ENCODE peak calls at places on chromosome 3, in eight cellular contexts. F is heart right ventricle, Y is astrocyte of the cerebellum, J is breast epithelium, K is AG04449, A is fibroblast of lung, T is GM12865, H is cardiac fibroblast. L is an unnamed sample.

GRCh38 chr3:78974181-78974770 is 793.5 kb downstream of the ROBO1 start:
- DNase-seq in Y (no peak), K (no peak), H (peak), J (no peak), F (no peak), A (peak), T (no peak), L (peak)

GRCh38 chr3:84077479-84077878 is 881.3 kb upstream of the CADM2 start:
- DNase-seq in Y (no peak), K (no peak), A (no peak), T (no peak), F (no peak), H (no peak), J (no peak), L (no peak)

GRCh38 chr3:161422171-161422693 is 50.9 kb upstream of the SPTSSB start:
- DNase-seq in T (no peak), J (no peak), K (no peak), Y (no peak), H (no peak), F (no peak), A (no peak), L (no peak)

GRCh38 chr3:111803123-111803593 is 55.9 kb upstream of the PHLDB2 start:
- DNase-seq in T (no peak), J (peak), A (peak), F (peak), K (peak), H (peak), Y (peak), L (peak)

GRCh38 chr3:141858312-141858711 is 18.1 kb upstream of the ATP1B3 start:
- DNase-seq in J (no peak), K (no peak), Y (no peak), F (no peak), H (no peak), A (no peak), T (no peak), L (no peak)

GRCh38 chr3:8283180-8283579 is 218.4 kb upstream of the LMCD1 start:
- DNase-seq in A (no peak), K (no peak), J (no peak), H (no peak), T (no peak), Y (no peak), F (no peak), L (no peak)

GRCh38 chr3:110504901-110505300 is 566.7 kb upstream of the NECTIN3 start:
- DNase-seq in F (no peak), T (no peak), Y (no peak), A (no peak), K (no peak), J (no peak), H (no peak), L (peak)

GRCh38 chr3:176159796-176160195 is 1037.5 kb downstream of the TBL1XR1 start:
- DNase-seq in Y (no peak), F (no peak), T (no peak), J (no peak), K (peak), H (no peak), A (peak), L (no peak)

GRCh38 chr3:111667621-111668239 is 72.6 kb upstream of the ZBED2 start:
- DNase-seq in Y (no peak), K (no peak), H (peak), A (peak), T (peak), J (no peak), F (no peak), L (peak)

GRCh38 chr3:64741344-64741743 is 53.5 kb upstream of the ADAMTS9 start:
- DNase-seq in F (no peak), K (no peak), J (peak), A (peak), H (peak), Y (no peak), T (no peak), L (peak)

GRCh38 chr3:9870978-9871377 is 9.1 kb downstream of the CIDEC start:
- DNase-seq in T (no peak), Y (no peak), J (no peak), F (no peak), K (peak), H (peak), A (peak), L (peak)

GRCh38 chr3:44355634-44356033 is 17.1 kb downstream of the TCAIM start:
- DNase-seq in F (no peak), Y (peak), H (peak), J (no peak), A (peak), K (peak), T (no peak), L (peak)

GRCh38 chr3:8343058-8343457 is 158.6 kb upstream of the LMCD1 start:
- DNase-seq in F (no peak), T (no peak), K (no peak), Y (no peak), A (no peak), H (no peak), J (no peak), L (no peak)

GRCh38 chr3:197468866-197469382 is 86.8 kb downstream of the BDH1 start:
- DNase-seq in Y (no peak), F (no peak), J (no peak), H (peak), A (peak), T (no peak), K (no peak), L (peak)

GRCh38 chr3:129650256-129650872 is 43.9 kb upstream of the PLXND1 start:
- DNase-seq in H (peak), J (peak), T (peak), A (peak), F (no peak), K (peak), Y (peak), L (peak)

GRCh38 chr3:141402476-141403171 is 34.3 kb downstream of the ZBTB38 start:
- DNase-seq in F (peak), A (peak), H (peak), J (peak), Y (no peak), K (no peak), T (peak), L (peak)

GRCh38 chr3:10504161-10505049 is 981 bp downstream of the ATP2B2 start:
- DNase-seq in F (no peak), A (no peak), T (no peak), H (no peak), J (no peak), Y (no peak), K (no peak), L (no peak)

GRCh38 chr3:195312714-195313113 is 41.8 kb upstream of the XXYLT1 start:
- DNase-seq in K (no peak), F (no peak), H (no peak), Y (no peak), J (no peak), T (no peak), A (no peak), L (no peak)

GRCh38 chr3:48997714-48998637 is 7.9 kb downstream of the P4HTM start:
- DNase-seq in F (no peak), T (no peak), A (no peak), J (no peak), H (no peak), K (no peak), Y (no peak), L (no peak)

GRCh38 chr3:183381179-183381578 is 47.2 kb downstream of the MCF2L2 start:
- DNase-seq in T (no peak), K (no peak), F (no peak), J (no peak), Y (no peak), H (peak), A (peak), L (peak)

GRCh38 chr3:127754411-127755304 is 67.7 kb downstream of the MGLL start:
- DNase-seq in F (no peak), Y (no peak), J (no peak), H (no peak), K (no peak), T (peak), A (no peak), L (no peak)

GRCh38 chr3:132783152-132783551 is 60.9 kb upstream of the NPHP3 start:
- DNase-seq in K (no peak), H (peak), A (peak), T (no peak), F (no peak), J (no peak), Y (peak), L (peak)

GRCh38 chr3:177050466-177051237 is 146.6 kb downstream of the TBL1XR1 start:
- DNase-seq in F (no peak), K (no peak), J (no peak), A (peak), T (peak), H (peak), Y (peak), L (peak)

GRCh38 chr3:4988815-4989648 is 9.8 kb downstream of the BHLHE40 start:
- DNase-seq in J (peak), Y (no peak), T (no peak), F (no peak), H (peak), A (peak), K (no peak), L (peak)

GRCh38 chr3:172746476-172746875 is 4.0 kb upstream of the ECT2 start:
- DNase-seq in J (no peak), F (no peak), K (no peak), H (peak), Y (no peak), T (no peak), A (peak), L (peak)

DNA sequence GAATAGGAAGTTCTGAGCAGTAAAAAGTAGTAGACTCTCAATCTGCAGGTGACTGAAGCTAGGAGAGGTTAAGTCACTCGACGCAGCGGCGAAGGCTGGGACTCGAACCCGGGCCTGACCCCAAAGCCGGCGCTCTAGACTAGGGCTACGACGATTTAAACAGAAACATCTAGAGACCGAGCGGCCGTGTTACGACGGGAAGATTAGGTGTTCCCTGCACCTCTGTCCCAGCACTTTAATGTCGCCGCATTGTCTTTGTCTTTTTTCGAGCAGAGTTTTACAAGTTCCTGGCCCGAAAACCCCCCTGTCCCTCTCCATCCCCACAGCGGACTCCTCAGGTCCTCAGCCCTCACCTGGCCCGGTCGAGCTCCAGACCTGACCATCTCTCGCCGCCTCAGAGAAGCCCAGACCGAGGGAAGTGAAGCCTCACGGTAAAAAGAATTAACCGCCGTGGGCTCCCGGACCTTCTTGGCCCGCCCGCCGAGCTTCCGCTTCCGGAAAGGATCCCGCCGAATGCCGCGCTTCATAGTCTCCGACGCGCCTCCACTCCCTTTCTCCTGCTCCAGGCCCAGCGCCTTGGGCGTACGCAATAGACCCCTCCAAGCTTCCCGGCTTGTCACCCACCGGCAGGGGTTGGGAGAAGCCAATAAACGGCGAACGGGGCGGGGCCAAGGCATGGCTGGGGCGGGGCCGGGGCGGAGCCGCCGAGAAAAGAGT is at the start of gene CCDC14:
- DNase-seq in K (peak), A (peak), H (peak), Y (peak), T (peak), F (peak), J (peak), L (peak)
- TF ChIP-seq CTCF in K (peak), A (no peak), H (no peak), Y (no peak), T (no peak), F (no peak), J (no peak), L (no peak)

DNA sequence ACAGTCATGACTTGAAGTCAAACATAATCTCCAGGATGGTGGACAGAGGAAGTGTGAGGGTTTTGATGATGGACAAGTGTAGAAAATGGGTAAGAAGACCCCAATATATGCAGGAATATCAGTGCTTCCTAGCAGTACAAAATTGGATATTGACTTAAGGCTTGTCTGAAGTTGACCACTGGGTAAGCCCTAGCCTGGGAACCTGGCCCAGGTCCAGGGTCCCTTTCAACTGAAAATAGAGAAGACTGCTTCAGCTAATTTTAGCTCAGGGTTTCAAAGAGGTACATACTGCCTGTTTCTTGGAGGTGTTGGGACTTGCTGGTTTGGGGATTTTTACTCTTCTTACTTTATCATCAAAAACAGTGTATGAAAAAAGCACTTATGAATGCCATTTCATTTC is 4.7 kb downstream of the NR1D2 start:
- DNase-seq in Y (no peak), T (peak), K (no peak), A (no peak), H (no peak), J (no peak), F (peak), L (no peak)
- H3K4me3 ChIP-seq in Y (no peak), T (peak), K (no peak), A (no peak), H (no peak), J (peak), F (no peak), L (no peak)

GRCh38 chr3:50442940-50443579 is 60.4 kb downstream of the CACNA2D2 start:
- DNase-seq in T (no peak), H (no peak), A (no peak), F (no peak), K (no peak), J (no peak), Y (no peak), L (no peak)
- TF ChIP-seq CTCF in T (no peak), H (no peak), A (no peak), F (no peak), K (no peak), J (no peak), Y (no peak), L (no peak)

GRCh38 chr3:168086541-168087260 is 9.0 kb downstream of the GOLIM4 start:
- DNase-seq in K (no peak), T (no peak), J (no peak), F (no peak), H (no peak), Y (no peak), A (no peak), L (no peak)

GRCh38 chr3:168089179-168089771 is 6.4 kb downstream of the GOLIM4 start:
- DNase-seq in K (no peak), H (no peak), Y (no peak), F (no peak), J (no peak), A (no peak), T (no peak), L (no peak)

GRCh38 chr3:168087539-168087938 is 8.2 kb downstream of the GOLIM4 start:
- DNase-seq in K (no peak), A (no peak), F (no peak), H (no peak), T (no peak), J (no peak), Y (no peak), L (no peak)

GRCh38 chr3:168088106-168088722 is 7.5 kb downstream of the GOLIM4 start:
- DNase-seq in K (no peak), F (no peak), H (peak), Y (no peak), T (peak), A (no peak), J (no peak), L (no peak)

GRCh38 chr3:168085491-168086119 is 10.1 kb downstream of the GOLIM4 start:
- DNase-seq in Y (no peak), H (no peak), A (no peak), J (no peak), T (peak), F (no peak), K (no peak), L (no peak)
- H3K4me3 ChIP-seq in Y (no peak), H (no peak), A (no peak), J (no peak), T (no peak), F (no peak), K (no peak), L (no peak)

DNA sequence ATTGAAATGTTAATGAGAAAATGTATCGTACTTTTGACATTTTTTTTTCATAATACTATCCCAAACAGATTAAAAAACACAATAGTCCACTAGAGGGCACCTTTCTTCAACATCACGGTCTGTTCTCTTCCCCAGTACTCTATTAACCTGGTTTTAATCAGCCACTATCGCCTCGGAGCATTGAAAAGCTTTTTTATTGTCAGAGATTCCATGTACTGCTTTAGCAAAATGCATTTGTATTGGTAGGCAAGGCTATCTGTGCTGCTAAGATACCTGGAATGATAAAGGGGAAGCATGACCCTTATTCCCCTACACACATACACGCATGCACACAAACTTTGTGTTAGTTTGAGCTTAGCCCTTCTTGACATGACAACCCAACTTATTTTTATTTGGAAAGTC is 160.1 kb upstream of the IL12A start:
- DNase-seq in F (no peak), Y (peak), A (peak), H (peak), J (no peak), K (no peak), T (peak), L (peak)
- TF ChIP-seq CTCF in F (peak), Y (peak), A (peak), H (peak), J (peak), K (peak), T (peak), L (peak)

GRCh38 chr3:188361888-188362287 is 207.9 kb downstream of the LPP start:
- DNase-seq in T (no peak), K (no peak), F (no peak), Y (no peak), A (no peak), J (no peak), H (no peak), L (no peak)

GRCh38 chr3:188360364-188360881 is 206.5 kb downstream of the LPP start:
- DNase-seq in K (no peak), J (no peak), Y (no peak), T (no peak), F (no peak), A (no peak), H (no peak), L (no peak)

GRCh38 chr3:188353409-188353808 is 199.5 kb downstream of the LPP start:
- DNase-seq in T (no peak), F (no peak), Y (no peak), J (no peak), K (no peak), H (no peak), A (no peak), L (no peak)

GRCh38 chr3:188362405-188362831 is 208.5 kb downstream of the LPP start:
- DNase-seq in F (no peak), T (no peak), Y (peak), A (peak), K (no peak), J (no peak), H (peak), L (peak)

GRCh38 chr3:188358787-188359493 is 205.0 kb downstream of the LPP start:
- DNase-seq in H (no peak), T (peak), F (no peak), J (no peak), A (no peak), Y (no peak), K (no peak), L (no peak)
- H3K4me3 ChIP-seq in H (no peak), T (no peak), F (no peak), J (no peak), A (no peak), Y (no peak), K (no peak), L (no peak)

GRCh38 chr3:86921981-86922680 is 68.8 kb downstream of the VGLL3 start:
- DNase-seq in J (no peak), H (peak), A (peak), T (no peak), Y (no peak), K (no peak), F (no peak), L (peak)
- TF ChIP-seq CTCF in J (no peak), H (no peak), A (no peak), T (no peak), Y (no peak), K (no peak), F (no peak), L (no peak)